ENCODE peak calls at places on chromosomes 6 and 20, in four cellular contexts. One of them, this sample, is unnamed.

GRCh38 chr6:41255638-41256246 is 27.6 kb downstream of the TREML4 start:
- DNase-seq in mesenchymal stem cell: no peak
- DNase-seq in IMR-90: no peak
- DNase-seq in neuronal stem cell: no peak
- DNase-seq in this sample: no peak

GRCh38 chr20:51189814-51190782 is 167.2 kb upstream of the KCNG1 start:
- DNase-seq in mesenchymal stem cell: no peak
- DNase-seq in IMR-90: no peak
- DNase-seq in neuronal stem cell: no peak
- DNase-seq in this sample: no peak

GRCh38 chr6:54335871-54336270 is 27.6 kb downstream of the TINAG start:
- DNase-seq in IMR-90: peak; percentile 99
- DNase-seq in mesenchymal stem cell: peak; percentile 93
- DNase-seq in neuronal stem cell: no peak
- DNase-seq in this sample: peak; percentile 93

GRCh38 chr6:151417477-151417876 is 26.1 kb upstream of the ZBTB2 start:
- DNase-seq in neuronal stem cell: no peak
- DNase-seq in IMR-90: no peak
- DNase-seq in mesenchymal stem cell: no peak
- DNase-seq in this sample: no peak

GRCh38 chr6:22062807-22063408 is 233.9 kb downstream of the PRL start:
- DNase-seq in neuronal stem cell: no peak
- DNase-seq in IMR-90: no peak
- DNase-seq in mesenchymal stem cell: no peak
- DNase-seq in this sample: no peak

GRCh38 chr20:43238833-43239232 is 49.1 kb upstream of the PTPRT start:
- DNase-seq in neuronal stem cell: no peak
- DNase-seq in IMR-90: no peak
- DNase-seq in mesenchymal stem cell: no peak
- DNase-seq in this sample: peak; percentile 29

GRCh38 chr6:108170607-108171290 is 4.9 kb downstream of the NR2E1 start:
- DNase-seq in neuronal stem cell: no peak
- DNase-seq in IMR-90: no peak
- DNase-seq in mesenchymal stem cell: no peak
- DNase-seq in this sample: no peak

GRCh38 chr6:137873273-137873762 is 6.3 kb downstream of the TNFAIP3 start:
- DNase-seq in mesenchymal stem cell: peak; percentile 85
- DNase-seq in neuronal stem cell: no peak
- DNase-seq in IMR-90: peak; percentile 92
- DNase-seq in this sample: peak; percentile 94

GRCh38 chr6:26234421-26235239 is 130.4 kb upstream of the BTN3A2 start:
- DNase-seq in neuronal stem cell: no peak
- DNase-seq in IMR-90: peak; percentile 84
- DNase-seq in mesenchymal stem cell: peak; percentile 87
- DNase-seq in this sample: peak; percentile 76

GRCh38 chr6:142378138-142378875 is 76.5 kb downstream of the ADGRG6 start:
- DNase-seq in mesenchymal stem cell: peak; percentile 62
- DNase-seq in neuronal stem cell: no peak
- DNase-seq in IMR-90: peak; percentile 89
- DNase-seq in this sample: peak; percentile 15

GRCh38 chr6:87364602-87365252 is 20.1 kb downstream of the C6orf163 start:
- DNase-seq in neuronal stem cell: no peak
- DNase-seq in IMR-90: no peak
- DNase-seq in mesenchymal stem cell: no peak
- DNase-seq in this sample: no peak

GRCh38 chr6:108165714-108166663 is at the start of gene NR2E1:
- DNase-seq in neuronal stem cell: no peak
- DNase-seq in IMR-90: peak; percentile 9
- DNase-seq in mesenchymal stem cell: no peak
- DNase-seq in this sample: no peak

GRCh38 chr6:34298941-34299340 is 50.1 kb upstream of the SMIM29 start:
- DNase-seq in mesenchymal stem cell: no peak
- DNase-seq in IMR-90: no peak
- DNase-seq in neuronal stem cell: no peak
- DNase-seq in this sample: no peak

GRCh38 chr6:154197176-154197850 is 158.3 kb downstream of the OPRM1 start:
- DNase-seq in neuronal stem cell: no peak
- DNase-seq in mesenchymal stem cell: peak; percentile 26
- DNase-seq in IMR-90: peak; percentile 62
- DNase-seq in this sample: peak; percentile 18

GRCh38 chr6:36315921-36316320 is 20.8 kb downstream of the BNIP5 start:
- DNase-seq in mesenchymal stem cell: no peak
- DNase-seq in IMR-90: no peak
- DNase-seq in neuronal stem cell: no peak
- DNase-seq in this sample: no peak

GRCh38 chr6:106746660-106747059 is 117.3 kb downstream of the QRSL1 start:
- DNase-seq in IMR-90: peak; percentile 80
- DNase-seq in mesenchymal stem cell: peak; percentile 81
- DNase-seq in neuronal stem cell: no peak
- DNase-seq in this sample: peak; percentile 95

GRCh38 chr6:33172307-33173227 is 19.7 kb downstream of the COL11A2 start:
- DNase-seq in neuronal stem cell: peak; percentile 29
- DNase-seq in mesenchymal stem cell: peak; percentile 50
- DNase-seq in IMR-90: peak; percentile 49
- DNase-seq in this sample: no peak

GRCh38 chr6:156933201-156934053 is 156.2 kb downstream of the ARID1B start:
- DNase-seq in IMR-90: no peak
- DNase-seq in neuronal stem cell: peak; percentile 82
- DNase-seq in mesenchymal stem cell: no peak
- DNase-seq in this sample: no peak

GRCh38 chr6:12769556-12770255 is 53.1 kb downstream of the PHACTR1 start:
- DNase-seq in neuronal stem cell: no peak
- DNase-seq in mesenchymal stem cell: no peak
- DNase-seq in IMR-90: no peak
- DNase-seq in this sample: no peak

GRCh38 chr20:4064118-4064962 is 49.0 kb upstream of the RNF24 start:
- DNase-seq in neuronal stem cell: no peak
- DNase-seq in mesenchymal stem cell: peak; percentile 94
- DNase-seq in IMR-90: peak; percentile 93
- DNase-seq in this sample: peak; percentile 27

GRCh38 chr6:166341915-166342292 is 441 bp downstream of the SFT2D1 start:
- DNase-seq in neuronal stem cell: no peak
- DNase-seq in IMR-90: no peak
- DNase-seq in mesenchymal stem cell: no peak
- DNase-seq in this sample: no peak

GRCh38 chr6:143673638-143674037 is 4.1 kb upstream of the PHACTR2 start:
- DNase-seq in mesenchymal stem cell: peak; percentile 72
- DNase-seq in IMR-90: peak; percentile 77
- DNase-seq in neuronal stem cell: peak; percentile 41
- DNase-seq in this sample: peak; percentile 96

GRCh38 chr6:166955865-166956443 is 396 bp downstream of the RNASET2 start:
- DNase-seq in mesenchymal stem cell: no peak
- DNase-seq in IMR-90: peak; percentile 15
- DNase-seq in neuronal stem cell: no peak
- DNase-seq in this sample: peak; percentile 29

GRCh38 chr6:4723383-4723782 is 52.8 kb upstream of the CDYL start:
- DNase-seq in IMR-90: no peak
- DNase-seq in neuronal stem cell: no peak
- DNase-seq in mesenchymal stem cell: no peak
- DNase-seq in this sample: no peak

GRCh38 chr6:50925548-50925947 is 106.9 kb downstream of the TFAP2B start:
- DNase-seq in IMR-90: no peak
- DNase-seq in neuronal stem cell: no peak
- DNase-seq in mesenchymal stem cell: no peak
- DNase-seq in this sample: no peak

GRCh38 chr6:85747654-85748053 is 105.0 kb upstream of the SYNCRIP start:
- DNase-seq in neuronal stem cell: no peak
- DNase-seq in IMR-90: peak; percentile 84
- DNase-seq in mesenchymal stem cell: peak; percentile 10
- DNase-seq in this sample: no peak

GRCh38 chr6:28789553-28790083 is 134.2 kb downstream of the TRIM27 start:
- DNase-seq in neuronal stem cell: no peak
- DNase-seq in mesenchymal stem cell: peak; percentile 75
- DNase-seq in IMR-90: peak; percentile 68
- DNase-seq in this sample: peak; percentile 63

GRCh38 chr20:51712501-51713212 is 55.5 kb downstream of the ATP9A start:
- DNase-seq in IMR-90: peak; percentile 39
- DNase-seq in neuronal stem cell: no peak
- DNase-seq in mesenchymal stem cell: peak; percentile 30
- DNase-seq in this sample: peak; percentile 12

GRCh38 chr6:137044366-137045220 is at the start of gene IL20RA:
- DNase-seq in mesenchymal stem cell: peak; percentile 35
- DNase-seq in IMR-90: no peak
- DNase-seq in neuronal stem cell: peak; percentile 8
- DNase-seq in this sample: peak; percentile 74

GRCh38 chr6:41430875-41431274 is 95.5 kb downstream of the NCR2 start:
- DNase-seq in mesenchymal stem cell: peak; percentile 82
- DNase-seq in neuronal stem cell: no peak
- DNase-seq in IMR-90: peak; percentile 70
- DNase-seq in this sample: no peak

GRCh38 chr20:9228774-9229450 is 160.0 kb downstream of the PLCB4 start:
- DNase-seq in mesenchymal stem cell: no peak
- DNase-seq in IMR-90: no peak
- DNase-seq in neuronal stem cell: no peak
- DNase-seq in this sample: no peak

GRCh38 chr6:113630738-113631535 is 226.2 kb upstream of the MARCKS start:
- DNase-seq in mesenchymal stem cell: peak; percentile 94
- DNase-seq in IMR-90: peak; percentile 86
- DNase-seq in neuronal stem cell: no peak
- DNase-seq in this sample: no peak

GRCh38 chr20:62755817-62756724 is 40.2 kb upstream of the MRGBP start:
- DNase-seq in neuronal stem cell: no peak
- DNase-seq in IMR-90: no peak
- DNase-seq in mesenchymal stem cell: no peak
- DNase-seq in this sample: no peak

GRCh38 chr20:45880988-45881788 is at the start of gene ZSWIM1:
- DNase-seq in mesenchymal stem cell: peak; percentile 99
- DNase-seq in neuronal stem cell: peak; percentile 99
- DNase-seq in IMR-90: peak; percentile 99
- DNase-seq in this sample: peak; percentile 100

GRCh38 chr6:127381384-127381783 is 38.0 kb upstream of the ECHDC1 start:
- DNase-seq in IMR-90: no peak
- DNase-seq in neuronal stem cell: no peak
- DNase-seq in mesenchymal stem cell: no peak
- DNase-seq in this sample: no peak

DNA sequence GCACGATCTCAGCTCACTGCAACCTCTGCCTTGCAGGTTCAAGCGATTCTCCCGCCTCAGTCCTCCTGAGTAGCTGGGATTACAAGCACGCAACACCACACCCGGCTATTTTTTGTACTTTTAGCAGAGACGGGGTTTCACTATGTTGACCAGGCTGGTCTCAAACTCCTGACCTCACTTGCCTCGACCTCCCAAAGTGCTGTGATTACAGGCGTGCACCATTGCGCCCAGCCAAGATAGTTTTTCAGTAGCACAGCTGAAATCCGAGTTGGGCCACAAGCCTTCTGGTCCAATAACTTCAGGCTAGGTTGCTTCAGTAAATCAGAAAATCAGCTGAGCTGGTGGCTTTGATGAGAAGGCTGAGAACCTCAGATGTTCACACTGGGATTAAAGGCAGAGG is 65.7 kb downstream of the TRAM2 start:
- DNase-seq in IMR-90: no peak
- DNase-seq in neuronal stem cell: no peak
- DNase-seq in mesenchymal stem cell: no peak
- DNase-seq in this sample: no peak
- H3K36me3 ChIP-seq in IMR-90: peaks cover 63% of the 10 kb centered on the region
- H3K36me3 ChIP-seq in neuronal stem cell: peaks cover 84% of the 10 kb centered on the region
- H3K36me3 ChIP-seq in mesenchymal stem cell: peaks cover 84% of the 10 kb centered on the region
- H3K36me3 ChIP-seq in this sample: peaks cover 17% of the 10 kb centered on the region

DNA sequence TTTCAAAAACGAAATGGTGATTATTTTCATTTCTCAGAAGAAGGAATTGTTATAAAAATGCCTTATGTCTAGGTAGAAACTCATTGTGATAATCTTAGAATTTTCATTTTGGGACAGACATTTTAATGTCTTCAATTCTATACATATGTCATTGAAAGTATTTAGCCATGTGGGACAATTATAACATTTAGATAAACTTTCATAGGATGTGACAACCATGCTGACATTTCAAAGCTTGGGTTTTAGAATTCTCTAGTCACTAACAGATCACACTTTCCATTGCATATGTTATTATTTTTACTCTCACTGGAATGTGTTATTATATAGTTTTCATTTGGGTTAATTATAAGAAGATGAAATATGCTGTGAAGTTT is 4.9 kb downstream of the TAGAP start:
- DNase-seq in IMR-90: no peak
- DNase-seq in neuronal stem cell: no peak
- DNase-seq in mesenchymal stem cell: no peak
- DNase-seq in this sample: no peak
- H3K4me1 ChIP-seq in IMR-90: no peaks in the 10 kb centered on the region
- H3K4me1 ChIP-seq in neuronal stem cell: no peaks in the 10 kb centered on the region
- H3K4me1 ChIP-seq in mesenchymal stem cell: no peaks in the 10 kb centered on the region
- H3K4me1 ChIP-seq in this sample: peaks cover 2% of the 10 kb centered on the region

DNA sequence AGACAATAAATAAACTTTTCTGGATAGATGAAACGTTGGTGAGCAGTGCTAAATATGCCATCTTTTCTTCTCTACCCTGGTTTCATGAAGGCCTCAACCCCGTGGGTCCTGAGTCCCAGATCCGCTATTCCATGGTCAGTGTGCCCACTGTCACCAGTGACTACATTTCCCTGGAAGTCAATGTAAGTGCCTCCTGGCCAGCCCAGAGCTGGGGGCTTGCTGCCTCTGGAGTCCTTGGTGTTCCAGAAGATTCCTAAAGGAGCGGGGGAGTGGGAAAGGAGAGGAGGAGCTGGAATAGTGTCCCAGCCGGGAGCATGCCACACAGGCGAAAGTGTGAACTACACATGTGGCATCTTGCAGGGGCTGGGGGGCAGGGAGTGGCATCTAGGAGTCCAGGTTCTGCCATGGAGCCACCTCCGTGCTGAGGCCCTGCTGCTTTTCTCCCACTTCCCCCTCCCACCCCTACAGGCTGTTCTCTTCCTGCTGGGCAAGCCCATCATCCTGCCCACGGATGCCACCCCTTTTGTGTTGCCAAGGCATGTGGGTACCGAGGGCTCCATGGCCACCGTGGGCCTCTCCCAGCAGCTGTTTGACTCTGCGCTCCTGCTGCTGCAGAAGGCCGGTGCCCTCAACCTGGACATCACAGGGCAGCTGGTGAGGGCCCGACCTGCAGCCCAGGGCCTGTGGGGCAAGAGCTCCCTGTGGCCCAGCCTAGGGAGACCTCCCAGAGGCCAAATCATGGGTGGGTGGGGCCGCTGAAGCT is 10.8 kb downstream of the BPIFB2 start:
- DNase-seq in IMR-90: no peak
- DNase-seq in neuronal stem cell: no peak
- DNase-seq in mesenchymal stem cell: no peak
- DNase-seq in this sample: no peak
- H3K4ac ChIP-seq in IMR-90: no peak overlapping the region
- H3K4ac ChIP-seq in neuronal stem cell: peak overlapping the region; percentile 17
- H3K4ac ChIP-seq in mesenchymal stem cell: no peak overlapping the region
- H3K4ac ChIP-seq in this sample: no peak overlapping the region

DNA sequence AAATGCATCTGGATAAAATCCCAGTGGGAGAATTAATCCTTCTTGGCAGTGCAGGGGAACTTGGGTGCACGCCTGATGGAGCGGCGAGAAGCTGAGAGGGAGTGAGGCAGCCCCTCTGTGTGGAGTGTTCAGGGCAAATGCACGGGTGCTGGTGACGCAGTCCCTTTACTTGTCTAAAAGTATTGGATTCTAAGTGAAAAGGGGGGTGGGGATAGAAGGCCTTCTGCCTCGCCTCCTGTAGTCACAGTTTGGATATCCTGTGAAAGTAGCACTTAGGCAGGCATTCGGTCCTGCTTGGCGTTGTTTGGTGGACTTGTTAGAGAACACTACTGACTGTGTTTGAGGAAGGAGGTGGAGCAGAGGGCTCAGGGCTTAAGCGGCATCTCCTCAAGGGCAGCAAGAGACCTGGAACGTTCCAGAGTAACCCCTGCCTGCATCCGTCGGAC is 39.3 kb downstream of the PHACTR3 start:
- DNase-seq in neuronal stem cell: no peak
- DNase-seq in IMR-90: no peak
- DNase-seq in mesenchymal stem cell: no peak
- DNase-seq in this sample: no peak
- H3K36me3 ChIP-seq in neuronal stem cell: no peaks in the 10 kb centered on the region
- H3K36me3 ChIP-seq in IMR-90: no peaks in the 10 kb centered on the region
- H3K36me3 ChIP-seq in mesenchymal stem cell: no peaks in the 10 kb centered on the region
- H3K36me3 ChIP-seq in this sample: no peaks in the 10 kb centered on the region

This sample was measured in trophoblast cell.